ENCODE peak calls at places on chromosomes 13 and 19, in seven cellular contexts. Y, O, G, F, X, E and N are unnamed samples.

GRCh38 chr13:101575591-101575990 is 123.1 kb downstream of the ITGBL1 start:
- DNase-seq in G (no peak), O (no peak), Y (no peak), F (no peak), X (no peak), E (no peak), N (no peak)

GRCh38 chr13:78382946-78383542 is 220.3 kb downstream of the POU4F1 start:
- DNase-seq in Y (no peak), O (no peak), F (no peak), G (no peak), X (no peak), E (no peak), N (no peak)

GRCh38 chr13:113971471-113972231 is 2.2 kb downstream of the C13orf46 start:
- DNase-seq in G (no peak), F (no peak), E (no peak), Y (peak; percentile 10), X (peak; percentile 73), O (peak; percentile 79), N (no peak)

GRCh38 chr13:81602236-81602635 is 1261.3 kb upstream of the SPRY2 start:
- DNase-seq in Y (no peak), E (no peak), X (no peak), O (no peak), F (no peak), G (no peak), N (no peak)

GRCh38 chr19:37902668-37903067 is 3.7 kb downstream of the WDR87 start:
- DNase-seq in X (peak; percentile 92), G (peak; percentile 33), F (peak; percentile 82), Y (peak; percentile 89), E (peak; percentile 90), O (peak; percentile 37), N (peak; percentile 87)

GRCh38 chr19:12156254-12157058 is at the start of gene ZNF625:
- DNase-seq in X (peak; percentile 90), Y (peak; percentile 97), E (peak; percentile 89), F (peak; percentile 85), G (peak; percentile 27), O (peak; percentile 88), N (peak; percentile 86)

GRCh38 chr13:32538621-32539246 is at the start of gene N4BP2L2:
- DNase-seq in F (peak; percentile 76), Y (peak; percentile 91), X (peak; percentile 97), G (peak; percentile 96), E (peak; percentile 78), O (no peak), N (peak; percentile 85)

GRCh38 chr19:31430381-31430780 is 81.1 kb upstream of the TSHZ3 start:
- DNase-seq in O (no peak), G (no peak), Y (no peak), X (no peak), E (no peak), F (no peak), N (no peak)

GRCh38 chr19:42596391-42597071 is 1.8 kb upstream of the CEACAM8 start:
- DNase-seq in X (peak; percentile 87), Y (peak; percentile 68), O (peak; percentile 64), F (peak; percentile 48), G (no peak), E (peak; percentile 65), N (peak; percentile 73)

DNA sequence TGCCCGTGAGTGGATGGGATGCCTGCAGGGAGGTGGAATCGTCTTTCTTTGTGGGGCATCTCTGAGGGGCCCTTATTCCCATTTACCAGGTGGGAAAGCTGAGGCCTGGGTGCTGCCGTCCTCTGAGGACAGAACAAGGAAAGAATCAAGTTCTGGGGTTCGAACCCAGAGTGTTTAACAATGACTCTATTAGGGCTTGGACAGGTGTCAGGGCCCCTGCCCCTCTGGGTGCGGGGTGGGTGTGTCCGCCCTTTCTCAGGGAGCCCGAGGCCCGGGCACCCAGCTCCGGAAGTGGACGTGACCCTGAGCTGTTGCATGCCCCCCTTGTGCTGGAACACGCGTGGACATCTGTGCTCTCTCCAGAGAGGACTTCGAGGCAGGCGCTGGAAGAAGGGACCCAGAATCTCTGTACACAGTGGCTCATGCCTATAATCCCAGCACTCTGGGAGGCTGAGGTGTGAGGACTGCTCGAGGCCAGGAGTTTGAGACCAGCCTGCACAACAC is 10.8 kb downstream of the NDUFA11 start:
- DNase-seq in Y (no peak), F (no peak), X (no peak), E (no peak), G (no peak), O (no peak), N (no peak)
- TF ChIP-seq CTCF in Y (no peak), F (no peak), X (no peak), E (no peak), G (no peak), O (no peak), N (no peak)

GRCh38 chr13:37136187-37136586 is 30.7 kb upstream of the CSNK1A1L start:
- DNase-seq in G (no peak), E (no peak), O (no peak), X (no peak), Y (no peak), F (no peak), N (no peak)

GRCh38 chr13:37136633-37137032 is 31.2 kb upstream of the CSNK1A1L start:
- DNase-seq in X (no peak), O (no peak), F (no peak), E (no peak), G (no peak), Y (no peak), N (no peak)

GRCh38 chr13:37139356-37139755 is 33.9 kb upstream of the CSNK1A1L start:
- DNase-seq in X (no peak), G (no peak), F (no peak), E (no peak), Y (no peak), O (no peak), N (no peak)

GRCh38 chr13:37138917-37139316 is 33.5 kb upstream of the CSNK1A1L start:
- DNase-seq in O (no peak), F (no peak), Y (no peak), G (no peak), E (no peak), X (no peak), N (no peak)

DNA sequence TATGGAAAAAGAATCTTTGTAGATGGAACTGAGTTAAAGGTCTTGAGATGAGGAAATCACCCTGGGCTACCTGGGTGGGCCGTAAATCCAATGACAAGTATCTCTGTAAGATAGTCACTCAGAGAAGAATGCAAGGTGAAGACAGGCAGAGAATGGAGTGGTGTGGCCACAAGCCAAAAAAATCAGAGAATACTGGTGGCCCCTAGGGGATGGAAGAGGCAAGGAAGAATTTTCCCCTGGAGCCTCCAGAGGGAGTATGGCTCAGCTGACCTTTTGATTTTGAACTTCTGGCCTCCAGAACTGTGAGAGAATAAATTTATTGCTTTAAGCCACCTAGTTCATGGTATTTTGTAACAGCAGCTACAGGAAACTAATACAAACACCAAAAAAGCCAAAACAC is 32.7 kb upstream of the CSNK1A1L start:
- DNase-seq in X (no peak), E (no peak), G (no peak), F (no peak), Y (peak; percentile 12), O (no peak), N (no peak)
- TF ChIP-seq CTCF in X (no peak), E (peak; percentile 22), G (peak; percentile 43), F (peak; percentile 25), Y (no peak), O (no peak), N (no peak)

DNA sequence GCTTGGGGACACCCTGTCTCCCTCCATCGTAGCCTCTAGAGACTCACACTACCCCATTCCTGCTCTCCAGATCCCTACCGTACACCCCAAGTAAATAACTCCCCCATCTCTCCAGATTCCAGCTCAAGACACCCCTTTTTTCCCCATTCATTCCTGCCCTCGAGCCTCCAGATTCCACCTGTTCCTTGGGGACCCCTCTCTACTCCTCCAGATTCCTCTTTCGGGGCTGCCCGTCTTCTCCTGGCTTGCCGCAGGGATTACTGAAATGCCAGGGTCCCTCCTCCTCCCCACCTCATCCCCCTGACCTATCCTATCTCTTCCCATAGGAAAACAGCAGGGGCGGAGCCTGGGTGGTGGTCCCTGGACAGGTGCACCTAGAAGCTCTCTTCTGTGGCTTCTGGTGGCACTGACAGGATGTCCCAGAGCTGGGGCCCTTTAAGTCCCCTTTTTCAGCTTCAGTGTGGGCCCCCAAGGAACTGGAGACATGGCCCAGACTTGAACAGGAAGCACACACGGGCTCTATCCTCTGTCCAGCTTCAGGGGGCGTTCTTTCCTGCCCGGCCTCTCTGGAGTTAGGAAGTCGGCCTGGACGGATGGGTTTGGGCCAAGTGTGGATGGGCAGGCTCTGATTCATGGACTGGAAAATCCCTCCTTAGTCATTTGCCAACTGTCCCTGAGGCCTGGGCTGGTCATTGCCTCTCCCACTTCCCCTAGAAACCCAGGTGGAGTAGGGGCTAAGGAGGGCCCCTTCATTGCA is 1.2 kb downstream of the ZSWIM4 start:
- DNase-seq in G (peak; percentile 85), Y (peak; percentile 68), O (no peak), F (no peak), X (peak; percentile 79), E (no peak), N (no peak)
- TF ChIP-seq CTCF in G (peak; percentile 39), Y (no peak), O (no peak), F (no peak), X (peak; percentile 26), E (no peak), N (no peak)

GRCh38 chr13:30807392-30807791 is 72.0 kb downstream of the ALOX5AP start:
- DNase-seq in X (no peak), F (no peak), Y (no peak), O (no peak), E (no peak), G (no peak), N (no peak)

GRCh38 chr13:30810261-30810701 is 74.9 kb downstream of the ALOX5AP start:
- DNase-seq in Y (no peak), O (no peak), G (no peak), E (no peak), X (no peak), F (no peak), N (no peak)

GRCh38 chr13:30806784-30807183 is 71.4 kb downstream of the ALOX5AP start:
- DNase-seq in F (no peak), X (no peak), E (no peak), Y (no peak), O (no peak), G (peak; percentile 52), N (no peak)

GRCh38 chr13:30809787-30810186 is 74.4 kb downstream of the ALOX5AP start:
- DNase-seq in F (no peak), Y (no peak), E (no peak), O (no peak), X (peak; percentile 30), G (no peak), N (no peak)

GRCh38 chr13:30808600-30808999 is 73.3 kb downstream of the ALOX5AP start:
- DNase-seq in F (no peak), O (no peak), G (no peak), X (no peak), E (no peak), Y (no peak), N (no peak)
- TF ChIP-seq CTCF in F (no peak), O (no peak), G (no peak), X (no peak), E (no peak), Y (no peak), N (no peak)